ENCODE peak calls at places on chromosomes 11 and 22, in nine cellular contexts. One of them, this sample, is unnamed.

GRCh38 chr22:18035740-18036139 is 11.4 kb upstream of the MICAL3 start:
- DNase-seq in activated CD4-positive, alpha-beta T cell treated with anti-CD3 and anti-CD28 coated beads for 36 hours: no peak
- DNase-seq in GOT3: no peak
- DNase-seq in ovary: no peak
- DNase-seq in lower lobe of right lung: peak
- DNase-seq in stimulated activated CD4-positive, alpha-beta T cell treated with anti-CD3 and anti-CD28 coated beads, TNF-alpha, amount 100 ng/mL, for 1 hour: no peak
- DNase-seq in activated T-helper 1 cell treated with anti-CD3 and anti-CD28 coated beads, Interleukin-12 subunit alpha, Interleukin-12 subunit beta, Interleukin-2, Interleukin-4 antibody, amounts not matched to agents 30 ng/mL and 10 ng/mL and 1 ng/mL, durations not matched to agents 14 hours and 24 hours and 36 hours: no peak
- DNase-seq in ecto neural progenitor cell: no peak
- DNase-seq in AG09309: no peak
- DNase-seq in this sample: no peak

GRCh38 chr11:83998921-83999320 is 712.8 kb upstream of the CCDC90B start:
- DNase-seq in activated CD4-positive, alpha-beta T cell treated with anti-CD3 and anti-CD28 coated beads for 36 hours: no peak
- DNase-seq in GOT3: no peak
- DNase-seq in ovary: no peak
- DNase-seq in lower lobe of right lung: no peak
- DNase-seq in stimulated activated CD4-positive, alpha-beta T cell treated with anti-CD3 and anti-CD28 coated beads, TNF-alpha, amount 100 ng/mL, for 1 hour: no peak
- DNase-seq in activated T-helper 1 cell treated with anti-CD3 and anti-CD28 coated beads, Interleukin-12 subunit alpha, Interleukin-12 subunit beta, Interleukin-2, Interleukin-4 antibody, amounts not matched to agents 30 ng/mL and 10 ng/mL and 1 ng/mL, durations not matched to agents 14 hours and 24 hours and 36 hours: no peak
- DNase-seq in ecto neural progenitor cell: no peak
- DNase-seq in AG09309: no peak
- DNase-seq in this sample: no peak

GRCh38 chr11:32033491-32033890 is 57.4 kb upstream of the RCN1 start:
- DNase-seq in activated CD4-positive, alpha-beta T cell treated with anti-CD3 and anti-CD28 coated beads for 36 hours: no peak
- DNase-seq in GOT3: no peak
- DNase-seq in ovary: no peak
- DNase-seq in lower lobe of right lung: no peak
- DNase-seq in stimulated activated CD4-positive, alpha-beta T cell treated with anti-CD3 and anti-CD28 coated beads, TNF-alpha, amount 100 ng/mL, for 1 hour: no peak
- DNase-seq in activated T-helper 1 cell treated with anti-CD3 and anti-CD28 coated beads, Interleukin-12 subunit alpha, Interleukin-12 subunit beta, Interleukin-2, Interleukin-4 antibody, amounts not matched to agents 30 ng/mL and 10 ng/mL and 1 ng/mL, durations not matched to agents 14 hours and 24 hours and 36 hours: no peak
- DNase-seq in ecto neural progenitor cell: no peak
- DNase-seq in AG09309: no peak
- DNase-seq in this sample: no peak

GRCh38 chr11:115930276-115930675 is 426.1 kb upstream of the CADM1 start:
- DNase-seq in activated CD4-positive, alpha-beta T cell treated with anti-CD3 and anti-CD28 coated beads for 36 hours: no peak
- DNase-seq in GOT3: no peak
- DNase-seq in ovary: no peak
- DNase-seq in lower lobe of right lung: no peak
- DNase-seq in stimulated activated CD4-positive, alpha-beta T cell treated with anti-CD3 and anti-CD28 coated beads, TNF-alpha, amount 100 ng/mL, for 1 hour: no peak
- DNase-seq in activated T-helper 1 cell treated with anti-CD3 and anti-CD28 coated beads, Interleukin-12 subunit alpha, Interleukin-12 subunit beta, Interleukin-2, Interleukin-4 antibody, amounts not matched to agents 30 ng/mL and 10 ng/mL and 1 ng/mL, durations not matched to agents 14 hours and 24 hours and 36 hours: no peak
- DNase-seq in ecto neural progenitor cell: no peak
- DNase-seq in AG09309: no peak
- DNase-seq in this sample: no peak

GRCh38 chr11:131373326-131373725 is 2.9 kb downstream of the NTM start:
- DNase-seq in activated CD4-positive, alpha-beta T cell treated with anti-CD3 and anti-CD28 coated beads for 36 hours: no peak
- DNase-seq in GOT3: no peak
- DNase-seq in ovary: no peak
- DNase-seq in lower lobe of right lung: no peak
- DNase-seq in stimulated activated CD4-positive, alpha-beta T cell treated with anti-CD3 and anti-CD28 coated beads, TNF-alpha, amount 100 ng/mL, for 1 hour: no peak
- DNase-seq in activated T-helper 1 cell treated with anti-CD3 and anti-CD28 coated beads, Interleukin-12 subunit alpha, Interleukin-12 subunit beta, Interleukin-2, Interleukin-4 antibody, amounts not matched to agents 30 ng/mL and 10 ng/mL and 1 ng/mL, durations not matched to agents 14 hours and 24 hours and 36 hours: no peak
- DNase-seq in ecto neural progenitor cell: peak
- DNase-seq in AG09309: no peak
- DNase-seq in this sample: no peak

GRCh38 chr11:14042686-14043440 is 80.3 kb downstream of the SPON1 start:
- DNase-seq in activated CD4-positive, alpha-beta T cell treated with anti-CD3 and anti-CD28 coated beads for 36 hours: no peak
- DNase-seq in GOT3: no peak
- DNase-seq in ovary: no peak
- DNase-seq in lower lobe of right lung: no peak
- DNase-seq in stimulated activated CD4-positive, alpha-beta T cell treated with anti-CD3 and anti-CD28 coated beads, TNF-alpha, amount 100 ng/mL, for 1 hour: no peak
- DNase-seq in activated T-helper 1 cell treated with anti-CD3 and anti-CD28 coated beads, Interleukin-12 subunit alpha, Interleukin-12 subunit beta, Interleukin-2, Interleukin-4 antibody, amounts not matched to agents 30 ng/mL and 10 ng/mL and 1 ng/mL, durations not matched to agents 14 hours and 24 hours and 36 hours: no peak
- DNase-seq in ecto neural progenitor cell: no peak
- DNase-seq in AG09309: no peak
- DNase-seq in this sample: no peak

GRCh38 chr11:93775289-93775688 is 8.8 kb upstream of the MED17 start:
- DNase-seq in activated CD4-positive, alpha-beta T cell treated with anti-CD3 and anti-CD28 coated beads for 36 hours: peak
- DNase-seq in GOT3: no peak
- DNase-seq in ovary: no peak
- DNase-seq in lower lobe of right lung: no peak
- DNase-seq in stimulated activated CD4-positive, alpha-beta T cell treated with anti-CD3 and anti-CD28 coated beads, TNF-alpha, amount 100 ng/mL, for 1 hour: no peak
- DNase-seq in activated T-helper 1 cell treated with anti-CD3 and anti-CD28 coated beads, Interleukin-12 subunit alpha, Interleukin-12 subunit beta, Interleukin-2, Interleukin-4 antibody, amounts not matched to agents 30 ng/mL and 10 ng/mL and 1 ng/mL, durations not matched to agents 14 hours and 24 hours and 36 hours: no peak
- DNase-seq in ecto neural progenitor cell: no peak
- DNase-seq in AG09309: no peak
- DNase-seq in this sample: no peak

GRCh38 chr11:61763930-61764605 is 11.6 kb downstream of the MYRF start:
- DNase-seq in activated CD4-positive, alpha-beta T cell treated with anti-CD3 and anti-CD28 coated beads for 36 hours: no peak
- DNase-seq in GOT3: no peak
- DNase-seq in ovary: no peak
- DNase-seq in lower lobe of right lung: no peak
- DNase-seq in stimulated activated CD4-positive, alpha-beta T cell treated with anti-CD3 and anti-CD28 coated beads, TNF-alpha, amount 100 ng/mL, for 1 hour: no peak
- DNase-seq in activated T-helper 1 cell treated with anti-CD3 and anti-CD28 coated beads, Interleukin-12 subunit alpha, Interleukin-12 subunit beta, Interleukin-2, Interleukin-4 antibody, amounts not matched to agents 30 ng/mL and 10 ng/mL and 1 ng/mL, durations not matched to agents 14 hours and 24 hours and 36 hours: no peak
- DNase-seq in ecto neural progenitor cell: no peak
- DNase-seq in AG09309: no peak
- DNase-seq in this sample: no peak

GRCh38 chr11:104329043-104329442 is 165.1 kb upstream of the PDGFD start:
- DNase-seq in activated CD4-positive, alpha-beta T cell treated with anti-CD3 and anti-CD28 coated beads for 36 hours: no peak
- DNase-seq in GOT3: no peak
- DNase-seq in ovary: no peak
- DNase-seq in lower lobe of right lung: no peak
- DNase-seq in stimulated activated CD4-positive, alpha-beta T cell treated with anti-CD3 and anti-CD28 coated beads, TNF-alpha, amount 100 ng/mL, for 1 hour: no peak
- DNase-seq in activated T-helper 1 cell treated with anti-CD3 and anti-CD28 coated beads, Interleukin-12 subunit alpha, Interleukin-12 subunit beta, Interleukin-2, Interleukin-4 antibody, amounts not matched to agents 30 ng/mL and 10 ng/mL and 1 ng/mL, durations not matched to agents 14 hours and 24 hours and 36 hours: no peak
- DNase-seq in ecto neural progenitor cell: no peak
- DNase-seq in AG09309: no peak
- DNase-seq in this sample: no peak

GRCh38 chr22:24148586-24148985 is 32.7 kb upstream of the SUSD2 start:
- DNase-seq in activated CD4-positive, alpha-beta T cell treated with anti-CD3 and anti-CD28 coated beads for 36 hours: no peak
- DNase-seq in GOT3: no peak
- DNase-seq in ovary: no peak
- DNase-seq in lower lobe of right lung: no peak
- DNase-seq in stimulated activated CD4-positive, alpha-beta T cell treated with anti-CD3 and anti-CD28 coated beads, TNF-alpha, amount 100 ng/mL, for 1 hour: no peak
- DNase-seq in activated T-helper 1 cell treated with anti-CD3 and anti-CD28 coated beads, Interleukin-12 subunit alpha, Interleukin-12 subunit beta, Interleukin-2, Interleukin-4 antibody, amounts not matched to agents 30 ng/mL and 10 ng/mL and 1 ng/mL, durations not matched to agents 14 hours and 24 hours and 36 hours: no peak
- DNase-seq in ecto neural progenitor cell: no peak
- DNase-seq in AG09309: no peak
- DNase-seq in this sample: no peak

GRCh38 chr11:113906515-113906914 is 1.9 kb downstream of the HTR3B start:
- DNase-seq in activated CD4-positive, alpha-beta T cell treated with anti-CD3 and anti-CD28 coated beads for 36 hours: no peak
- DNase-seq in GOT3: no peak
- DNase-seq in ovary: no peak
- DNase-seq in lower lobe of right lung: no peak
- DNase-seq in stimulated activated CD4-positive, alpha-beta T cell treated with anti-CD3 and anti-CD28 coated beads, TNF-alpha, amount 100 ng/mL, for 1 hour: no peak
- DNase-seq in activated T-helper 1 cell treated with anti-CD3 and anti-CD28 coated beads, Interleukin-12 subunit alpha, Interleukin-12 subunit beta, Interleukin-2, Interleukin-4 antibody, amounts not matched to agents 30 ng/mL and 10 ng/mL and 1 ng/mL, durations not matched to agents 14 hours and 24 hours and 36 hours: no peak
- DNase-seq in ecto neural progenitor cell: no peak
- DNase-seq in AG09309: no peak
- DNase-seq in this sample: no peak

GRCh38 chr11:70471254-70471653 is 72.9 kb downstream of the CTTN start:
- DNase-seq in activated CD4-positive, alpha-beta T cell treated with anti-CD3 and anti-CD28 coated beads for 36 hours: peak
- DNase-seq in GOT3: no peak
- DNase-seq in ovary: peak
- DNase-seq in lower lobe of right lung: no peak
- DNase-seq in stimulated activated CD4-positive, alpha-beta T cell treated with anti-CD3 and anti-CD28 coated beads, TNF-alpha, amount 100 ng/mL, for 1 hour: no peak
- DNase-seq in activated T-helper 1 cell treated with anti-CD3 and anti-CD28 coated beads, Interleukin-12 subunit alpha, Interleukin-12 subunit beta, Interleukin-2, Interleukin-4 antibody, amounts not matched to agents 30 ng/mL and 10 ng/mL and 1 ng/mL, durations not matched to agents 14 hours and 24 hours and 36 hours: no peak
- DNase-seq in ecto neural progenitor cell: peak
- DNase-seq in AG09309: no peak
- DNase-seq in this sample: peak

GRCh38 chr22:39290248-39290720 is 29.1 kb downstream of the RPL3 start:
- DNase-seq in activated CD4-positive, alpha-beta T cell treated with anti-CD3 and anti-CD28 coated beads for 36 hours: no peak
- DNase-seq in GOT3: no peak
- DNase-seq in ovary: no peak
- DNase-seq in lower lobe of right lung: no peak
- DNase-seq in stimulated activated CD4-positive, alpha-beta T cell treated with anti-CD3 and anti-CD28 coated beads, TNF-alpha, amount 100 ng/mL, for 1 hour: no peak
- DNase-seq in activated T-helper 1 cell treated with anti-CD3 and anti-CD28 coated beads, Interleukin-12 subunit alpha, Interleukin-12 subunit beta, Interleukin-2, Interleukin-4 antibody, amounts not matched to agents 30 ng/mL and 10 ng/mL and 1 ng/mL, durations not matched to agents 14 hours and 24 hours and 36 hours: no peak
- DNase-seq in ecto neural progenitor cell: no peak
- DNase-seq in AG09309: no peak
- DNase-seq in this sample: no peak

GRCh38 chr11:45543808-45544422 is 121.5 kb downstream of the CHST1 start:
- DNase-seq in activated CD4-positive, alpha-beta T cell treated with anti-CD3 and anti-CD28 coated beads for 36 hours: peak
- DNase-seq in GOT3: no peak
- DNase-seq in ovary: no peak
- DNase-seq in lower lobe of right lung: no peak
- DNase-seq in stimulated activated CD4-positive, alpha-beta T cell treated with anti-CD3 and anti-CD28 coated beads, TNF-alpha, amount 100 ng/mL, for 1 hour: no peak
- DNase-seq in activated T-helper 1 cell treated with anti-CD3 and anti-CD28 coated beads, Interleukin-12 subunit alpha, Interleukin-12 subunit beta, Interleukin-2, Interleukin-4 antibody, amounts not matched to agents 30 ng/mL and 10 ng/mL and 1 ng/mL, durations not matched to agents 14 hours and 24 hours and 36 hours: no peak
- DNase-seq in ecto neural progenitor cell: peak
- DNase-seq in AG09309: no peak
- DNase-seq in this sample: no peak

GRCh38 chr11:3627291-3627690 is 14.5 kb downstream of the ART5 start:
- DNase-seq in activated CD4-positive, alpha-beta T cell treated with anti-CD3 and anti-CD28 coated beads for 36 hours: no peak
- DNase-seq in GOT3: no peak
- DNase-seq in ovary: no peak
- DNase-seq in lower lobe of right lung: no peak
- DNase-seq in stimulated activated CD4-positive, alpha-beta T cell treated with anti-CD3 and anti-CD28 coated beads, TNF-alpha, amount 100 ng/mL, for 1 hour: no peak
- DNase-seq in activated T-helper 1 cell treated with anti-CD3 and anti-CD28 coated beads, Interleukin-12 subunit alpha, Interleukin-12 subunit beta, Interleukin-2, Interleukin-4 antibody, amounts not matched to agents 30 ng/mL and 10 ng/mL and 1 ng/mL, durations not matched to agents 14 hours and 24 hours and 36 hours: no peak
- DNase-seq in ecto neural progenitor cell: no peak
- DNase-seq in AG09309: peak
- DNase-seq in this sample: no peak